ENCODE peak calls at places on chromosomes 12 and 14, in nine cellular contexts. One of them, this sample, is unnamed.

GRCh38 chr14:52150162-52150561 is 81.3 kb upstream of the NID2 start:
- DNase-seq in astrocyte of the spinal cord: no peak
- DNase-seq in activated CD4-positive, alpha-beta T cell treated with anti-CD3 and anti-CD28 coated beads, Interleukin-2, amount 50 U/mL, for 4 hours: no peak
- DNase-seq in mucosa of descending colon: no peak
- DNase-seq in A172: no peak
- DNase-seq in iPS-NIHi11: no peak
- DNase-seq in SW 1271: no peak
- DNase-seq in LHCN-M2: no peak
- DNase-seq in stimulated activated CD8-positive, alpha-beta memory T cell treated with anti-CD3 and anti-CD28 coated beads, Interleukin-4, amount 100 ng/mL, for 48 hours: no peak
- DNase-seq in this sample: no peak

GRCh38 chr14:29601559-29602109 is 326.0 kb downstream of the PRKD1 start:
- DNase-seq in astrocyte of the spinal cord: no peak
- DNase-seq in activated CD4-positive, alpha-beta T cell treated with anti-CD3 and anti-CD28 coated beads, Interleukin-2, amount 50 U/mL, for 4 hours: no peak
- DNase-seq in mucosa of descending colon: no peak
- DNase-seq in A172: no peak
- DNase-seq in iPS-NIHi11: no peak
- DNase-seq in SW 1271: no peak
- DNase-seq in LHCN-M2: peak
- DNase-seq in stimulated activated CD8-positive, alpha-beta memory T cell treated with anti-CD3 and anti-CD28 coated beads, Interleukin-4, amount 100 ng/mL, for 48 hours: no peak
- DNase-seq in this sample: no peak

GRCh38 chr14:63174760-63175191 is 29.5 kb upstream of the RHOJ start:
- DNase-seq in astrocyte of the spinal cord: peak
- DNase-seq in activated CD4-positive, alpha-beta T cell treated with anti-CD3 and anti-CD28 coated beads, Interleukin-2, amount 50 U/mL, for 4 hours: no peak
- DNase-seq in mucosa of descending colon: no peak
- DNase-seq in A172: peak
- DNase-seq in iPS-NIHi11: peak
- DNase-seq in SW 1271: peak
- DNase-seq in LHCN-M2: no peak
- DNase-seq in stimulated activated CD8-positive, alpha-beta memory T cell treated with anti-CD3 and anti-CD28 coated beads, Interleukin-4, amount 100 ng/mL, for 48 hours: no peak
- DNase-seq in this sample: peak

GRCh38 chr14:63737582-63738006 is 9.7 kb upstream of the SGPP1 start:
- DNase-seq in astrocyte of the spinal cord: no peak
- DNase-seq in activated CD4-positive, alpha-beta T cell treated with anti-CD3 and anti-CD28 coated beads, Interleukin-2, amount 50 U/mL, for 4 hours: no peak
- DNase-seq in mucosa of descending colon: no peak
- DNase-seq in A172: no peak
- DNase-seq in iPS-NIHi11: no peak
- DNase-seq in SW 1271: no peak
- DNase-seq in LHCN-M2: no peak
- DNase-seq in stimulated activated CD8-positive, alpha-beta memory T cell treated with anti-CD3 and anti-CD28 coated beads, Interleukin-4, amount 100 ng/mL, for 48 hours: no peak
- DNase-seq in this sample: no peak

GRCh38 chr14:69657961-69658360 is 46.6 kb downstream of the SUSD6 start:
- DNase-seq in astrocyte of the spinal cord: peak
- DNase-seq in activated CD4-positive, alpha-beta T cell treated with anti-CD3 and anti-CD28 coated beads, Interleukin-2, amount 50 U/mL, for 4 hours: no peak
- DNase-seq in mucosa of descending colon: peak
- DNase-seq in A172: no peak
- DNase-seq in iPS-NIHi11: peak
- DNase-seq in SW 1271: no peak
- DNase-seq in LHCN-M2: no peak
- DNase-seq in stimulated activated CD8-positive, alpha-beta memory T cell treated with anti-CD3 and anti-CD28 coated beads, Interleukin-4, amount 100 ng/mL, for 48 hours: no peak
- DNase-seq in this sample: peak

GRCh38 chr12:102468261-102468940 is 12.0 kb downstream of the IGF1 start:
- DNase-seq in astrocyte of the spinal cord: peak
- DNase-seq in activated CD4-positive, alpha-beta T cell treated with anti-CD3 and anti-CD28 coated beads, Interleukin-2, amount 50 U/mL, for 4 hours: no peak
- DNase-seq in mucosa of descending colon: no peak
- DNase-seq in A172: no peak
- DNase-seq in iPS-NIHi11: no peak
- DNase-seq in SW 1271: no peak
- DNase-seq in LHCN-M2: no peak
- DNase-seq in stimulated activated CD8-positive, alpha-beta memory T cell treated with anti-CD3 and anti-CD28 coated beads, Interleukin-4, amount 100 ng/mL, for 48 hours: no peak
- DNase-seq in this sample: no peak

GRCh38 chr12:52254965-52255751 is 19.3 kb upstream of the KRT86 start:
- DNase-seq in astrocyte of the spinal cord: no peak
- DNase-seq in activated CD4-positive, alpha-beta T cell treated with anti-CD3 and anti-CD28 coated beads, Interleukin-2, amount 50 U/mL, for 4 hours: no peak
- DNase-seq in mucosa of descending colon: no peak
- DNase-seq in A172: no peak
- DNase-seq in iPS-NIHi11: no peak
- DNase-seq in SW 1271: no peak
- DNase-seq in LHCN-M2: no peak
- DNase-seq in stimulated activated CD8-positive, alpha-beta memory T cell treated with anti-CD3 and anti-CD28 coated beads, Interleukin-4, amount 100 ng/mL, for 48 hours: no peak
- DNase-seq in this sample: no peak

GRCh38 chr12:116687888-116688287 is 50.0 kb downstream of the SPRING1 start:
- DNase-seq in astrocyte of the spinal cord: no peak
- DNase-seq in activated CD4-positive, alpha-beta T cell treated with anti-CD3 and anti-CD28 coated beads, Interleukin-2, amount 50 U/mL, for 4 hours: peak
- DNase-seq in mucosa of descending colon: no peak
- DNase-seq in A172: peak
- DNase-seq in iPS-NIHi11: peak
- DNase-seq in SW 1271: peak
- DNase-seq in LHCN-M2: peak
- DNase-seq in stimulated activated CD8-positive, alpha-beta memory T cell treated with anti-CD3 and anti-CD28 coated beads, Interleukin-4, amount 100 ng/mL, for 48 hours: peak
- DNase-seq in this sample: no peak

GRCh38 chr12:3155710-3156386 is 78.7 kb downstream of the TSPAN9 start:
- DNase-seq in astrocyte of the spinal cord: no peak
- DNase-seq in activated CD4-positive, alpha-beta T cell treated with anti-CD3 and anti-CD28 coated beads, Interleukin-2, amount 50 U/mL, for 4 hours: no peak
- DNase-seq in mucosa of descending colon: no peak
- DNase-seq in A172: no peak
- DNase-seq in iPS-NIHi11: no peak
- DNase-seq in SW 1271: no peak
- DNase-seq in LHCN-M2: no peak
- DNase-seq in stimulated activated CD8-positive, alpha-beta memory T cell treated with anti-CD3 and anti-CD28 coated beads, Interleukin-4, amount 100 ng/mL, for 48 hours: no peak
- DNase-seq in this sample: no peak

GRCh38 chr12:42216737-42217136 is 21.3 kb downstream of the YAF2 start:
- DNase-seq in astrocyte of the spinal cord: no peak
- DNase-seq in activated CD4-positive, alpha-beta T cell treated with anti-CD3 and anti-CD28 coated beads, Interleukin-2, amount 50 U/mL, for 4 hours: no peak
- DNase-seq in mucosa of descending colon: no peak
- DNase-seq in A172: no peak
- DNase-seq in iPS-NIHi11: no peak
- DNase-seq in SW 1271: no peak
- DNase-seq in LHCN-M2: no peak
- DNase-seq in stimulated activated CD8-positive, alpha-beta memory T cell treated with anti-CD3 and anti-CD28 coated beads, Interleukin-4, amount 100 ng/mL, for 48 hours: no peak
- DNase-seq in this sample: no peak

GRCh38 chr12:85951823-85952222 is 77.7 kb downstream of the NTS start:
- DNase-seq in astrocyte of the spinal cord: peak
- DNase-seq in activated CD4-positive, alpha-beta T cell treated with anti-CD3 and anti-CD28 coated beads, Interleukin-2, amount 50 U/mL, for 4 hours: no peak
- DNase-seq in mucosa of descending colon: no peak
- DNase-seq in A172: no peak
- DNase-seq in iPS-NIHi11: peak
- DNase-seq in SW 1271: peak
- DNase-seq in LHCN-M2: peak
- DNase-seq in stimulated activated CD8-positive, alpha-beta memory T cell treated with anti-CD3 and anti-CD28 coated beads, Interleukin-4, amount 100 ng/mL, for 48 hours: no peak
- DNase-seq in this sample: peak

GRCh38 chr14:73476451-73476905 is 14.3 kb upstream of the RIOX1 start:
- DNase-seq in astrocyte of the spinal cord: no peak
- DNase-seq in activated CD4-positive, alpha-beta T cell treated with anti-CD3 and anti-CD28 coated beads, Interleukin-2, amount 50 U/mL, for 4 hours: no peak
- DNase-seq in mucosa of descending colon: no peak
- DNase-seq in A172: no peak
- DNase-seq in iPS-NIHi11: no peak
- DNase-seq in SW 1271: no peak
- DNase-seq in LHCN-M2: no peak
- DNase-seq in stimulated activated CD8-positive, alpha-beta memory T cell treated with anti-CD3 and anti-CD28 coated beads, Interleukin-4, amount 100 ng/mL, for 48 hours: no peak
- DNase-seq in this sample: no peak

GRCh38 chr12:91523831-91524230 is 341.2 kb upstream of the DCN start:
- DNase-seq in astrocyte of the spinal cord: no peak
- DNase-seq in activated CD4-positive, alpha-beta T cell treated with anti-CD3 and anti-CD28 coated beads, Interleukin-2, amount 50 U/mL, for 4 hours: no peak
- DNase-seq in mucosa of descending colon: no peak
- DNase-seq in A172: no peak
- DNase-seq in iPS-NIHi11: no peak
- DNase-seq in SW 1271: no peak
- DNase-seq in LHCN-M2: no peak
- DNase-seq in stimulated activated CD8-positive, alpha-beta memory T cell treated with anti-CD3 and anti-CD28 coated beads, Interleukin-4, amount 100 ng/mL, for 48 hours: no peak
- DNase-seq in this sample: no peak

GRCh38 chr12:25644964-25645363 is 91.9 kb upstream of the LMNTD1 start:
- DNase-seq in astrocyte of the spinal cord: no peak
- DNase-seq in activated CD4-positive, alpha-beta T cell treated with anti-CD3 and anti-CD28 coated beads, Interleukin-2, amount 50 U/mL, for 4 hours: no peak
- DNase-seq in mucosa of descending colon: no peak
- DNase-seq in A172: no peak
- DNase-seq in iPS-NIHi11: no peak
- DNase-seq in SW 1271: no peak
- DNase-seq in LHCN-M2: no peak
- DNase-seq in stimulated activated CD8-positive, alpha-beta memory T cell treated with anti-CD3 and anti-CD28 coated beads, Interleukin-4, amount 100 ng/mL, for 48 hours: no peak
- DNase-seq in this sample: no peak

GRCh38 chr14:75457648-75458165 is 29.9 kb downstream of the JDP2 start:
- DNase-seq in astrocyte of the spinal cord: no peak
- DNase-seq in activated CD4-positive, alpha-beta T cell treated with anti-CD3 and anti-CD28 coated beads, Interleukin-2, amount 50 U/mL, for 4 hours: no peak
- DNase-seq in mucosa of descending colon: no peak
- DNase-seq in A172: no peak
- DNase-seq in iPS-NIHi11: no peak
- DNase-seq in SW 1271: no peak
- DNase-seq in LHCN-M2: no peak
- DNase-seq in stimulated activated CD8-positive, alpha-beta memory T cell treated with anti-CD3 and anti-CD28 coated beads, Interleukin-4, amount 100 ng/mL, for 48 hours: no peak
- DNase-seq in this sample: no peak

GRCh38 chr14:75390183-75390582 is 37.6 kb upstream of the JDP2 start:
- DNase-seq in astrocyte of the spinal cord: no peak
- DNase-seq in activated CD4-positive, alpha-beta T cell treated with anti-CD3 and anti-CD28 coated beads, Interleukin-2, amount 50 U/mL, for 4 hours: no peak
- DNase-seq in mucosa of descending colon: no peak
- DNase-seq in A172: no peak
- DNase-seq in iPS-NIHi11: no peak
- DNase-seq in SW 1271: no peak
- DNase-seq in LHCN-M2: no peak
- DNase-seq in stimulated activated CD8-positive, alpha-beta memory T cell treated with anti-CD3 and anti-CD28 coated beads, Interleukin-4, amount 100 ng/mL, for 48 hours: no peak
- DNase-seq in this sample: no peak

GRCh38 chr12:99984271-99985128 is at the start of gene ANKS1B:
- DNase-seq in astrocyte of the spinal cord: peak
- DNase-seq in activated CD4-positive, alpha-beta T cell treated with anti-CD3 and anti-CD28 coated beads, Interleukin-2, amount 50 U/mL, for 4 hours: no peak
- DNase-seq in mucosa of descending colon: no peak
- DNase-seq in A172: peak
- DNase-seq in iPS-NIHi11: peak
- DNase-seq in SW 1271: peak
- DNase-seq in LHCN-M2: peak
- DNase-seq in stimulated activated CD8-positive, alpha-beta memory T cell treated with anti-CD3 and anti-CD28 coated beads, Interleukin-4, amount 100 ng/mL, for 48 hours: peak
- DNase-seq in this sample: peak

GRCh38 chr12:22477166-22477893 is 67.0 kb downstream of the C2CD5 start:
- DNase-seq in astrocyte of the spinal cord: peak
- DNase-seq in activated CD4-positive, alpha-beta T cell treated with anti-CD3 and anti-CD28 coated beads, Interleukin-2, amount 50 U/mL, for 4 hours: no peak
- DNase-seq in mucosa of descending colon: no peak
- DNase-seq in A172: peak
- DNase-seq in iPS-NIHi11: no peak
- DNase-seq in SW 1271: peak
- DNase-seq in LHCN-M2: peak
- DNase-seq in stimulated activated CD8-positive, alpha-beta memory T cell treated with anti-CD3 and anti-CD28 coated beads, Interleukin-4, amount 100 ng/mL, for 48 hours: no peak
- DNase-seq in this sample: no peak

GRCh38 chr12:78530065-78530765 is 334.4 kb upstream of the SYT1 start:
- DNase-seq in astrocyte of the spinal cord: peak
- DNase-seq in activated CD4-positive, alpha-beta T cell treated with anti-CD3 and anti-CD28 coated beads, Interleukin-2, amount 50 U/mL, for 4 hours: no peak
- DNase-seq in mucosa of descending colon: no peak
- DNase-seq in A172: no peak
- DNase-seq in iPS-NIHi11: peak
- DNase-seq in SW 1271: no peak
- DNase-seq in LHCN-M2: peak
- DNase-seq in stimulated activated CD8-positive, alpha-beta memory T cell treated with anti-CD3 and anti-CD28 coated beads, Interleukin-4, amount 100 ng/mL, for 48 hours: no peak
- DNase-seq in this sample: no peak

GRCh38 chr12:31506907-31507306 is 84.0 kb downstream of the DENND5B start:
- DNase-seq in astrocyte of the spinal cord: peak
- DNase-seq in activated CD4-positive, alpha-beta T cell treated with anti-CD3 and anti-CD28 coated beads, Interleukin-2, amount 50 U/mL, for 4 hours: no peak
- DNase-seq in mucosa of descending colon: no peak
- DNase-seq in A172: peak
- DNase-seq in iPS-NIHi11: peak
- DNase-seq in SW 1271: peak
- DNase-seq in LHCN-M2: no peak
- DNase-seq in stimulated activated CD8-positive, alpha-beta memory T cell treated with anti-CD3 and anti-CD28 coated beads, Interleukin-4, amount 100 ng/mL, for 48 hours: no peak
- DNase-seq in this sample: no peak

GRCh38 chr12:46492471-46493351 is 120.1 kb upstream of the SLC38A2 start:
- DNase-seq in astrocyte of the spinal cord: peak
- DNase-seq in activated CD4-positive, alpha-beta T cell treated with anti-CD3 and anti-CD28 coated beads, Interleukin-2, amount 50 U/mL, for 4 hours: no peak
- DNase-seq in mucosa of descending colon: no peak
- DNase-seq in A172: peak
- DNase-seq in iPS-NIHi11: no peak
- DNase-seq in SW 1271: peak
- DNase-seq in LHCN-M2: peak
- DNase-seq in stimulated activated CD8-positive, alpha-beta memory T cell treated with anti-CD3 and anti-CD28 coated beads, Interleukin-4, amount 100 ng/mL, for 48 hours: no peak
- DNase-seq in this sample: peak

GRCh38 chr12:98456583-98457573 is 58.5 kb upstream of the TMPO start:
- DNase-seq in astrocyte of the spinal cord: peak
- DNase-seq in activated CD4-positive, alpha-beta T cell treated with anti-CD3 and anti-CD28 coated beads, Interleukin-2, amount 50 U/mL, for 4 hours: no peak
- DNase-seq in mucosa of descending colon: peak
- DNase-seq in A172: no peak
- DNase-seq in iPS-NIHi11: peak
- DNase-seq in SW 1271: no peak
- DNase-seq in LHCN-M2: peak
- DNase-seq in stimulated activated CD8-positive, alpha-beta memory T cell treated with anti-CD3 and anti-CD28 coated beads, Interleukin-4, amount 100 ng/mL, for 48 hours: peak
- DNase-seq in this sample: no peak

GRCh38 chr14:75736845-75737485 is 75.9 kb downstream of the TTLL5 start:
- DNase-seq in astrocyte of the spinal cord: no peak
- DNase-seq in activated CD4-positive, alpha-beta T cell treated with anti-CD3 and anti-CD28 coated beads, Interleukin-2, amount 50 U/mL, for 4 hours: no peak
- DNase-seq in mucosa of descending colon: no peak
- DNase-seq in A172: no peak
- DNase-seq in iPS-NIHi11: no peak
- DNase-seq in SW 1271: no peak
- DNase-seq in LHCN-M2: no peak
- DNase-seq in stimulated activated CD8-positive, alpha-beta memory T cell treated with anti-CD3 and anti-CD28 coated beads, Interleukin-4, amount 100 ng/mL, for 48 hours: no peak
- DNase-seq in this sample: no peak

GRCh38 chr14:44981198-44981597 is 19.2 kb downstream of the TOGARAM1 start:
- DNase-seq in astrocyte of the spinal cord: no peak
- DNase-seq in activated CD4-positive, alpha-beta T cell treated with anti-CD3 and anti-CD28 coated beads, Interleukin-2, amount 50 U/mL, for 4 hours: no peak
- DNase-seq in mucosa of descending colon: no peak
- DNase-seq in A172: no peak
- DNase-seq in iPS-NIHi11: no peak
- DNase-seq in SW 1271: no peak
- DNase-seq in LHCN-M2: peak
- DNase-seq in stimulated activated CD8-positive, alpha-beta memory T cell treated with anti-CD3 and anti-CD28 coated beads, Interleukin-4, amount 100 ng/mL, for 48 hours: no peak
- DNase-seq in this sample: no peak

GRCh38 chr12:124828264-124829007 is 35.2 kb downstream of the SCARB1 start:
- DNase-seq in astrocyte of the spinal cord: peak
- DNase-seq in activated CD4-positive, alpha-beta T cell treated with anti-CD3 and anti-CD28 coated beads, Interleukin-2, amount 50 U/mL, for 4 hours: no peak
- DNase-seq in mucosa of descending colon: peak
- DNase-seq in A172: peak
- DNase-seq in iPS-NIHi11: no peak
- DNase-seq in SW 1271: no peak
- DNase-seq in LHCN-M2: no peak
- DNase-seq in stimulated activated CD8-positive, alpha-beta memory T cell treated with anti-CD3 and anti-CD28 coated beads, Interleukin-4, amount 100 ng/mL, for 48 hours: no peak
- DNase-seq in this sample: peak

GRCh38 chr14:32468955-32469354 is 139.9 kb downstream of the AKAP6 start:
- DNase-seq in astrocyte of the spinal cord: peak
- DNase-seq in activated CD4-positive, alpha-beta T cell treated with anti-CD3 and anti-CD28 coated beads, Interleukin-2, amount 50 U/mL, for 4 hours: no peak
- DNase-seq in mucosa of descending colon: no peak
- DNase-seq in A172: peak
- DNase-seq in iPS-NIHi11: no peak
- DNase-seq in SW 1271: no peak
- DNase-seq in LHCN-M2: peak
- DNase-seq in stimulated activated CD8-positive, alpha-beta memory T cell treated with anti-CD3 and anti-CD28 coated beads, Interleukin-4, amount 100 ng/mL, for 48 hours: no peak
- DNase-seq in this sample: peak

GRCh38 chr14:96011609-96012008 is 27.6 kb upstream of the C14orf132 start:
- DNase-seq in astrocyte of the spinal cord: no peak
- DNase-seq in activated CD4-positive, alpha-beta T cell treated with anti-CD3 and anti-CD28 coated beads, Interleukin-2, amount 50 U/mL, for 4 hours: no peak
- DNase-seq in mucosa of descending colon: no peak
- DNase-seq in A172: no peak
- DNase-seq in iPS-NIHi11: no peak
- DNase-seq in SW 1271: no peak
- DNase-seq in LHCN-M2: no peak
- DNase-seq in stimulated activated CD8-positive, alpha-beta memory T cell treated with anti-CD3 and anti-CD28 coated beads, Interleukin-4, amount 100 ng/mL, for 48 hours: no peak
- DNase-seq in this sample: no peak

GRCh38 chr12:43882578-43883178 is 46.8 kb downstream of the TMEM117 start:
- DNase-seq in astrocyte of the spinal cord: peak
- DNase-seq in activated CD4-positive, alpha-beta T cell treated with anti-CD3 and anti-CD28 coated beads, Interleukin-2, amount 50 U/mL, for 4 hours: peak
- DNase-seq in mucosa of descending colon: no peak
- DNase-seq in A172: peak
- DNase-seq in iPS-NIHi11: peak
- DNase-seq in SW 1271: peak
- DNase-seq in LHCN-M2: peak
- DNase-seq in stimulated activated CD8-positive, alpha-beta memory T cell treated with anti-CD3 and anti-CD28 coated beads, Interleukin-4, amount 100 ng/mL, for 48 hours: no peak
- DNase-seq in this sample: peak

GRCh38 chr14:32469388-32470160 is 140.5 kb downstream of the AKAP6 start:
- DNase-seq in astrocyte of the spinal cord: peak
- DNase-seq in activated CD4-positive, alpha-beta T cell treated with anti-CD3 and anti-CD28 coated beads, Interleukin-2, amount 50 U/mL, for 4 hours: no peak
- DNase-seq in mucosa of descending colon: no peak
- DNase-seq in A172: no peak
- DNase-seq in iPS-NIHi11: no peak
- DNase-seq in SW 1271: peak
- DNase-seq in LHCN-M2: peak
- DNase-seq in stimulated activated CD8-positive, alpha-beta memory T cell treated with anti-CD3 and anti-CD28 coated beads, Interleukin-4, amount 100 ng/mL, for 48 hours: no peak
- DNase-seq in this sample: peak

GRCh38 chr14:38868415-38869290 is 234.4 kb downstream of the SEC23A start:
- DNase-seq in astrocyte of the spinal cord: no peak
- DNase-seq in activated CD4-positive, alpha-beta T cell treated with anti-CD3 and anti-CD28 coated beads, Interleukin-2, amount 50 U/mL, for 4 hours: no peak
- DNase-seq in mucosa of descending colon: no peak
- DNase-seq in A172: no peak
- DNase-seq in iPS-NIHi11: no peak
- DNase-seq in SW 1271: no peak
- DNase-seq in LHCN-M2: no peak
- DNase-seq in stimulated activated CD8-positive, alpha-beta memory T cell treated with anti-CD3 and anti-CD28 coated beads, Interleukin-4, amount 100 ng/mL, for 48 hours: no peak
- DNase-seq in this sample: no peak

GRCh38 chr14:103562385-103563088 is at the start of the genes BAG5 and COA8:
- DNase-seq in astrocyte of the spinal cord: peak
- DNase-seq in activated CD4-positive, alpha-beta T cell treated with anti-CD3 and anti-CD28 coated beads, Interleukin-2, amount 50 U/mL, for 4 hours: peak
- DNase-seq in mucosa of descending colon: peak
- DNase-seq in A172: peak
- DNase-seq in iPS-NIHi11: peak
- DNase-seq in SW 1271: peak
- DNase-seq in LHCN-M2: peak
- DNase-seq in stimulated activated CD8-positive, alpha-beta memory T cell treated with anti-CD3 and anti-CD28 coated beads, Interleukin-4, amount 100 ng/mL, for 48 hours: peak
- DNase-seq in this sample: peak